ENCODE peak calls at places on chromosomes 11 and 22, in seven cellular contexts. A, O, T, I, X, Y and M are unnamed samples.

GRCh38 chr22:38413085-38414008 is 41.7 kb downstream of the KCNJ4 start:
- DNase-seq in Y (no peak), A (no peak), T (peak; percentile 59), I (no peak), O (peak; percentile 62), X (no peak), M (no peak)

GRCh38 chr11:113591122-113591521 is 115.0 kb downstream of the TMPRSS5 start:
- DNase-seq in T (no peak), I (no peak), O (no peak), X (no peak), A (no peak), Y (no peak), M (no peak)

GRCh38 chr11:113350646-113351045 is 36.3 kb downstream of the TTC12 start:
- DNase-seq in X (no peak), O (no peak), A (no peak), Y (no peak), I (no peak), T (no peak), M (no peak)

GRCh38 chr11:16403448-16403803 is 47.1 kb upstream of the SOX6 start:
- DNase-seq in T (no peak), O (no peak), X (no peak), I (no peak), A (no peak), Y (no peak), M (no peak)

GRCh38 chr11:70456921-70457532 is 58.7 kb downstream of the CTTN start:
- DNase-seq in I (no peak), Y (no peak), O (no peak), T (peak; percentile 76), X (no peak), A (no peak), M (no peak)

GRCh38 chr11:116901211-116901610 is 63.8 kb upstream of the APOA1 start:
- DNase-seq in O (peak; percentile 76), T (no peak), X (no peak), A (no peak), Y (no peak), I (peak; percentile 78), M (no peak)

GRCh38 chr11:73243093-73243485 is 25.0 kb downstream of the P2RY2 start:
- DNase-seq in I (no peak), T (no peak), Y (no peak), O (no peak), A (no peak), X (no peak), M (no peak)

GRCh38 chr11:43316451-43316850 is 4.7 kb downstream of the API5 start:
- DNase-seq in O (no peak), T (peak; percentile 6), A (no peak), I (no peak), X (no peak), Y (no peak), M (no peak)

GRCh38 chr11:128026596-128026995 is 560.8 kb downstream of the ETS1 start:
- DNase-seq in A (no peak), Y (no peak), I (no peak), T (peak; percentile 70), X (no peak), O (no peak), M (no peak)